ENCODE peak calls at places on chromosomes 11 and 22, in eight cellular contexts. D is sigmoid colon, E is transverse colon, X is K562, M is HCT116, Y is stomach, N is spleen, H is endothelial cell of umbilical vein. K is an unnamed sample. For H3K4me1, the result is how much of the 10 kb centered on the place peaks cover.

GRCh38 chr11:125258626-125259025 is 94.1 kb downstream of the PKNOX2 start:
- DNase-seq in M (no peak), E (no peak), X (no peak), H (no peak), Y (no peak), N (no peak), D (no peak), K (no peak)

GRCh38 chr11:694563-695331 is at the start of gene DEAF1:
- DNase-seq in M (peak), E (peak), H (peak), D (peak), N (peak), Y (peak), X (peak), K (peak)

GRCh38 chr22:24506802-24507438 is 11.8 kb downstream of the UPB1 start:
- DNase-seq in Y (no peak), E (no peak), H (peak), X (no peak), N (no peak), M (no peak), D (no peak), K (no peak)

GRCh38 chr22:47629273-47629711 is 866.8 kb downstream of the TBC1D22A start:
- DNase-seq in E (no peak), D (no peak), Y (peak), M (no peak), H (no peak), N (no peak), X (no peak), K (no peak)

GRCh38 chr11:112555491-112556364 is 295.1 kb upstream of the PLET1 start:
- DNase-seq in E (peak), Y (peak), N (peak), D (peak), X (peak), H (peak), M (peak), K (no peak)

GRCh38 chr11:76236092-76237026 is 30.1 kb upstream of the WNT11 start:
- DNase-seq in N (peak), D (peak), E (peak), Y (peak), X (peak), M (peak), H (no peak), K (peak)

GRCh38 chr11:3671334-3672254 is at the start of gene CHRNA10:
- DNase-seq in N (no peak), D (no peak), H (no peak), X (no peak), M (no peak), Y (no peak), E (no peak), K (no peak)

GRCh38 chr22:40326905-40327735 is 19.2 kb upstream of the ADSL start:
- DNase-seq in M (no peak), H (peak), Y (no peak), N (no peak), E (no peak), X (no peak), D (no peak), K (peak)

GRCh38 chr11:31815743-31816466 is 4.8 kb upstream of the PAX6 start:
- DNase-seq in M (no peak), D (no peak), E (no peak), Y (no peak), H (no peak), X (peak), N (peak), K (no peak)

DNA sequence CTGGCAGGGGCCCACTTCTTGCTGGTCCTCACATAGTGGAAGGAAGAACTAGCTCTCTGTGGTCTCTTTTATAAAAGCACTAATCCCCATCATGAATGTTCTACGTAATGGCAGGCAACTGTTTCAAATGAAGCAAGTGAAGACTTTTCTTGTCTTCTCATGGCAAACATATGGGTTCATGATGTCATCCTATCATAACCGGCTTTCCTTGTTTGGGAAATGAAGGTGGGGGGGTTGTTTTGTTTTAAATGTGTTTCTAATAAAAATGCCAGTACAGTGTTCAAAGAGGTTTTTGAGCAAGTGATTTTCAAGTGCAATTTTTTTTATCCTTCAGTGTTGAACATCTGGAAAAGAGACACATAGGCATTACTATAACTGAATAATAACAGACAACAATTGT is 33.4 kb downstream of the REXO2 start:
- DNase-seq in X (no peak), M (no peak), H (no peak), Y (no peak), D (no peak), N (no peak), E (no peak), K (no peak)
- TF ChIP-seq POLR2AphosphoS5 in X (no peak), M (no peak), H (no peak), Y (no peak), D (no peak), N (no peak), E (no peak), K (no peak)

DNA sequence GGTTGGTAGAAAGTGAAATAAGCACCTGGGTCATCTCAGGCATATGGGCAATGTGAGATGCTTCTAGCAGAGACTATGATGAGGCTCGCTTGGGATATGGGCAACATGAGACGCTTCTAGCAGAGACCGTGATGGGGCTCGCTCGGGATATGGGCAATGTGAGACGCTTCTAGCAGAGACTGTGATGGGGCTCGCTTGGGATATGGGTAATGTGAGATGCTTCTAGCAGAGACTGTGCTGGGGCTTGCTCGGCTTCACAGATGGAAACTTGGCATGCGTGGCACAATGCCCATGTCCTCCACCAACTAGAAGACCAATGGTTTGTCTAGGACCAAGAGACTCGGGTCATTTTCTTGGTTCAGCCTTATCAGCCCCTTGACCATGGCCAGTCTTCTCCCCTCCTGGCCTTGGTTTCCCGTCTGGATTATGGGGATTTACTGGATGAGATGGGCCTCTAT is 7.1 kb downstream of the MYEOV start:
- DNase-seq in D (no peak), E (no peak), H (no peak), X (no peak), N (no peak), Y (no peak), M (no peak), K (no peak)
- H3K4me1 ChIP-seq in D (under half), E (half or more), H (half or more), X (half or more), N (under half), Y (under half), M (half or more), K (under half)

DNA sequence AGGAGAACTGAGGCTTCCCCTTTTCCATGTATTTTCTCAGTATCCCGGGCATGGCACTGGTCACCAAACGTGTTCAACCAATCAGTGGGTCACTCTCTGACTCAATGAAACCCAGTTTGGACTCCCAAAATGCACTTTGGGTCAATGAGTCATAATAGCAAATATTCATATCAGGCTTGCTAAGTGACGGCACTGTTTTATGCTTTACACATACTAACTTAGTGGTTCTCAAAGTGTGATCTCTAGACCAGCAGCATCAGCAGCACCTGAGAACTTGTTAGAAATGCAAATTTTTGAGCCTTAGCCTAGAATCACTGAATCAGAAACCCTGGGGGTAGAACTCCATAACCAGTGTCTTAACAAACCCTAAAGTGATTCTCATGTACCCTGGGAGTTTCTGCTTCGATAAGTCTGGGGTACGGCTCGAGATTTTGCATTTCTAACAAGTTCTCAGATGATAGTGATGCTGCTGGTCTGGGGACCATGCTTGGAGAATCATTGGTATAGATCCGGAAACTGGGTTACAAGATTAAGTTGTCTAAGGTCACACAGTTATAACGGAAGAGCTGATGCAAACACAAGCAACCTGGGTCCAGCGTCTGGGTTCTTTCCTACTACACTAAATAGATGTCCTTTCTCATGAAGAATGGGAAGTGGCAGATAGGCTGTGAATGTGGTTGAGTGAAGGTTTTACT is 35.6 kb downstream of the ETS1 start:
- DNase-seq in N (no peak), E (no peak), Y (no peak), M (no peak), X (no peak), D (no peak), H (no peak), K (no peak)
- TF ChIP-seq POLR2A in N (no peak), E (no peak), Y (no peak), M (no peak), X (no peak), D (no peak), H (no peak), K (no peak)

DNA sequence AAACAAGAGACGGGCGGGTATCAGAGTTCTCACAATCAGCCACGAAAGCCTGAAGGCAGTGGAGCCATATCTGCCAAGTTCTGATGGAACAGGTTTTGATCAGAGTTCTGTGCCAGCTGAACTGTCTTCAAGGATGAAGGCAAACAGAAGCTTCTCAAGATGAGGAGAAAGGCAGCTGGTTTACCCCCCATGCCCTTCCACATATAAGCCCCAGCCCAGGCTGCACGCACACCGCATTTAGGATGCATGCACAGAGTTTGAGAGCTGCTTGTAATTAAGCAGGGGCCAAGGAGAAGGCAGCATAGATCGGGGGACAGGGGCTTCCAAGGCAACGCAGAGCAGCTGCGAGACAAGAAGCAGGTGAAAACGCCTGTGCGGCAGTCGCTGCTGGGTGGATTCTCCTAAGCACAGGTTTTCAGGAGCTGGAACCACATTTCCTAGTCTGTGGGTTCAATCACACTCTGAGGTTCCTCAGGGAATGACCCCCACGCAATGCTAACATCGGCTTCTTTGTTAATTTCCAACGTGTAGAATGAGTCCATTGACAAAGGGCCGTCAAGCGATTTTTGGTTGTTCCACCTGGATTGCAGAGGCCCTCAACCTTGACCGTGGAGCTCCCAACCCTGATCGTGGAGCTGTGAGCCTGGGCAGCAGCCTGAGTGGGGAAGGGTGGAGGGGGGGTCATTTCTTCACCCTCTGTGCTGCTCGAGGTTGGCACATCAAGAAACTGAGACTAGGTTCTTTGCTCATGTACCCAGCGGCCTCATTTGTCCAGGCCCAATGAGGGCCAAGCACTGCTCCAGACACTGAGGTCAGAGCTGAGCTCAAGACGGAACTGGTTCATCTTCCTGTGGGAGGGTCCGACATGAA is 81.7 kb upstream of the SHISAL1 start:
- DNase-seq in X (no peak), Y (no peak), E (no peak), H (no peak), D (peak), M (no peak), N (peak), K (no peak)
- TF ChIP-seq POLR2AphosphoS5 in X (no peak), Y (no peak), E (no peak), H (no peak), D (no peak), M (no peak), N (no peak), K (no peak)

GRCh38 chr22:27900153-27900552 is 18.9 kb downstream of the PITPNB start:
- DNase-seq in N (no peak), M (no peak), Y (no peak), E (no peak), X (no peak), D (no peak), H (no peak), K (no peak)

GRCh38 chr22:27906241-27906640 is 12.8 kb downstream of the PITPNB start:
- DNase-seq in X (no peak), N (no peak), H (no peak), Y (no peak), E (no peak), D (no peak), M (no peak), K (no peak)

GRCh38 chr22:27903805-27904473 is 15.1 kb downstream of the PITPNB start:
- DNase-seq in D (no peak), X (no peak), Y (no peak), M (no peak), H (no peak), E (no peak), N (no peak), K (no peak)

GRCh38 chr22:27911329-27911728 is 7.7 kb downstream of the PITPNB start:
- DNase-seq in M (no peak), E (no peak), X (peak), Y (no peak), D (no peak), N (no peak), H (peak), K (no peak)

DNA sequence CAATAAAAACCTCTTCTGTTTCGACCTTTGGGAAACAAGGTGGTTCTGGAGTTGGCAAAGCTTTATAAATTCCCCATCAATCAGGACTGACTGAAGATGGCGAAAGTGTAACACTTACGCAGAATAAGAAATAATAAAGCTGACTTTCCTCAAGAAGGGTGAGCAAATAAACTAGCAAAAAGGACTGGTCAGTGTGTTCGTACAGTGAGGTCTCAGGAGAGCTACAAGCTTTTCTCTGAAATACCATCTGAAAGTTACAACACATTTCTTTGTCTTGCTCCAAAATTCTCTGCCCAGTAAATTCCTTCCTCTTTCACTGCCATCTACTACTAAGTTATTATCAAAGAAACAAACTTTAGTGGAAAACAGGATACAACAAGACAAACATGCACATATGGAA is 13.4 kb downstream of the PITPNB start:
- DNase-seq in X (no peak), M (no peak), H (no peak), Y (no peak), N (no peak), E (no peak), D (no peak), K (no peak)
- H3K4me1 ChIP-seq in X (under half), M (under half), H (under half), Y (under half), N (under half), E (under half), D (under half), K (under half)

K was measured in prostate gland.